ENCODE peak calls at places on chromosome 22, in six cellular contexts. One of them, this sample, is unnamed.

GRCh38 chr22:33002035-33002434 is 56.1 kb downstream of the SYN3 start:
- DNase-seq in H54: no peak
- DNase-seq in adrenal gland: no peak
- DNase-seq in IMR-90: no peak
- DNase-seq in HepG2: no peak
- DNase-seq in heart left ventricle: no peak
- DNase-seq in this sample: no peak

GRCh38 chr22:50014053-50014501 is 1.5 kb upstream of the IL17REL start:
- DNase-seq in H54: no peak
- DNase-seq in adrenal gland: no peak
- DNase-seq in IMR-90: no peak
- DNase-seq in HepG2: no peak
- DNase-seq in heart left ventricle: peak
- DNase-seq in this sample: no peak

GRCh38 chr22:49688516-49689254 is 139.0 kb downstream of the BRD1 start:
- DNase-seq in H54: no peak
- DNase-seq in adrenal gland: no peak
- DNase-seq in IMR-90: no peak
- DNase-seq in HepG2: no peak
- DNase-seq in heart left ventricle: no peak
- DNase-seq in this sample: no peak

GRCh38 chr22:24810043-24810749 is 4.2 kb downstream of the SGSM1 start:
- DNase-seq in H54: no peak
- DNase-seq in adrenal gland: peak
- DNase-seq in IMR-90: no peak
- DNase-seq in HepG2: no peak
- DNase-seq in heart left ventricle: no peak
- DNase-seq in this sample: no peak

GRCh38 chr22:19430890-19431541 is 517 bp downstream of the HIRA start:
- DNase-seq in H54: no peak
- DNase-seq in adrenal gland: peak
- DNase-seq in IMR-90: peak
- DNase-seq in HepG2: peak
- DNase-seq in heart left ventricle: peak
- DNase-seq in this sample: peak

GRCh38 chr22:32476804-32477203 is 2.2 kb downstream of the FBXO7 start:
- DNase-seq in H54: no peak
- DNase-seq in adrenal gland: no peak
- DNase-seq in IMR-90: no peak
- DNase-seq in HepG2: no peak
- DNase-seq in heart left ventricle: no peak
- DNase-seq in this sample: peak

GRCh38 chr22:32617271-32617670 is 142.7 kb downstream of the FBXO7 start:
- DNase-seq in H54: no peak
- DNase-seq in adrenal gland: no peak
- DNase-seq in IMR-90: peak
- DNase-seq in HepG2: no peak
- DNase-seq in heart left ventricle: no peak
- DNase-seq in this sample: no peak

GRCh38 chr22:18997925-18998315 is 61.8 kb upstream of the PRODH start:
- DNase-seq in H54: no peak
- DNase-seq in adrenal gland: no peak
- DNase-seq in IMR-90: no peak
- DNase-seq in HepG2: no peak
- DNase-seq in heart left ventricle: no peak
- DNase-seq in this sample: no peak

GRCh38 chr22:17475318-17476212 is 87.7 kb upstream of the SLC25A18 start:
- DNase-seq in H54: no peak
- DNase-seq in adrenal gland: no peak
- DNase-seq in IMR-90: no peak
- DNase-seq in HepG2: no peak
- DNase-seq in heart left ventricle: no peak
- DNase-seq in this sample: no peak

GRCh38 chr22:21445437-21446127 is 21.6 kb upstream of the TMEM191C start:
- DNase-seq in H54: no peak
- DNase-seq in adrenal gland: no peak
- DNase-seq in IMR-90: no peak
- DNase-seq in HepG2: no peak
- DNase-seq in heart left ventricle: no peak
- DNase-seq in this sample: no peak

GRCh38 chr22:48954781-48955311 is 872.8 kb downstream of the BRD1 start:
- DNase-seq in H54: no peak
- DNase-seq in adrenal gland: no peak
- DNase-seq in IMR-90: no peak
- DNase-seq in HepG2: no peak
- DNase-seq in heart left ventricle: no peak
- DNase-seq in this sample: no peak

GRCh38 chr22:20430101-20430640 is 7.5 kb downstream of the SCARF2 start:
- DNase-seq in H54: no peak
- DNase-seq in adrenal gland: no peak
- DNase-seq in IMR-90: no peak
- DNase-seq in HepG2: no peak
- DNase-seq in heart left ventricle: peak
- DNase-seq in this sample: no peak

GRCh38 chr22:48368975-48369525 is 1458.6 kb downstream of the BRD1 start:
- DNase-seq in H54: no peak
- DNase-seq in adrenal gland: no peak
- DNase-seq in IMR-90: no peak
- DNase-seq in HepG2: no peak
- DNase-seq in heart left ventricle: no peak
- DNase-seq in this sample: no peak

GRCh38 chr22:45511847-45512261 is 9.2 kb downstream of the FBLN1 start:
- DNase-seq in H54: no peak
- DNase-seq in adrenal gland: peak
- DNase-seq in IMR-90: peak
- DNase-seq in HepG2: no peak
- DNase-seq in heart left ventricle: peak
- DNase-seq in this sample: no peak

GRCh38 chr22:31243339-31244043 is 31.4 kb downstream of the LIMK2 start:
- DNase-seq in H54: no peak
- DNase-seq in adrenal gland: no peak
- DNase-seq in IMR-90: no peak
- DNase-seq in HepG2: no peak
- DNase-seq in heart left ventricle: no peak
- DNase-seq in this sample: no peak

GRCh38 chr22:24107668-24108067 is 73.6 kb upstream of the SUSD2 start:
- DNase-seq in H54: peak
- DNase-seq in adrenal gland: peak
- DNase-seq in IMR-90: peak
- DNase-seq in HepG2: no peak
- DNase-seq in heart left ventricle: peak
- DNase-seq in this sample: no peak

GRCh38 chr22:46082633-46083032 is 67.7 kb upstream of the PPARA start:
- DNase-seq in H54: no peak
- DNase-seq in adrenal gland: no peak
- DNase-seq in IMR-90: no peak
- DNase-seq in HepG2: no peak
- DNase-seq in heart left ventricle: no peak
- DNase-seq in this sample: no peak

GRCh38 chr22:46054878-46055158 is 77.9 kb upstream of the WNT7B start:
- DNase-seq in H54: no peak
- DNase-seq in adrenal gland: peak
- DNase-seq in IMR-90: no peak
- DNase-seq in HepG2: no peak
- DNase-seq in heart left ventricle: no peak
- DNase-seq in this sample: no peak

GRCh38 chr22:29308791-29309262 is 2.4 kb downstream of the GAS2L1 start:
- DNase-seq in H54: peak
- DNase-seq in adrenal gland: peak
- DNase-seq in IMR-90: peak
- DNase-seq in HepG2: no peak
- DNase-seq in heart left ventricle: peak
- DNase-seq in this sample: peak

GRCh38 chr22:44620841-44621382 is 81.1 kb upstream of the PRR5 start:
- DNase-seq in H54: no peak
- DNase-seq in adrenal gland: no peak
- DNase-seq in IMR-90: no peak
- DNase-seq in HepG2: no peak
- DNase-seq in heart left ventricle: peak
- DNase-seq in this sample: no peak

GRCh38 chr22:20750461-20751184 is 23.3 kb upstream of the SERPIND1 start:
- DNase-seq in H54: peak
- DNase-seq in adrenal gland: peak
- DNase-seq in IMR-90: peak
- DNase-seq in HepG2: no peak
- DNase-seq in heart left ventricle: peak
- DNase-seq in this sample: peak

GRCh38 chr22:41366323-41367014 is 15.3 kb upstream of the TEF start:
- DNase-seq in H54: no peak
- DNase-seq in adrenal gland: no peak
- DNase-seq in IMR-90: no peak
- DNase-seq in HepG2: no peak
- DNase-seq in heart left ventricle: no peak
- DNase-seq in this sample: no peak
- TF ChIP-seq POLR2A in H54: no peak
- TF ChIP-seq POLR2A in adrenal gland: no peak
- TF ChIP-seq POLR2A in IMR-90: no peak
- TF ChIP-seq POLR2A in HepG2: no peak
- TF ChIP-seq POLR2A in heart left ventricle: no peak
- TF ChIP-seq POLR2A in this sample: no peak

DNA sequence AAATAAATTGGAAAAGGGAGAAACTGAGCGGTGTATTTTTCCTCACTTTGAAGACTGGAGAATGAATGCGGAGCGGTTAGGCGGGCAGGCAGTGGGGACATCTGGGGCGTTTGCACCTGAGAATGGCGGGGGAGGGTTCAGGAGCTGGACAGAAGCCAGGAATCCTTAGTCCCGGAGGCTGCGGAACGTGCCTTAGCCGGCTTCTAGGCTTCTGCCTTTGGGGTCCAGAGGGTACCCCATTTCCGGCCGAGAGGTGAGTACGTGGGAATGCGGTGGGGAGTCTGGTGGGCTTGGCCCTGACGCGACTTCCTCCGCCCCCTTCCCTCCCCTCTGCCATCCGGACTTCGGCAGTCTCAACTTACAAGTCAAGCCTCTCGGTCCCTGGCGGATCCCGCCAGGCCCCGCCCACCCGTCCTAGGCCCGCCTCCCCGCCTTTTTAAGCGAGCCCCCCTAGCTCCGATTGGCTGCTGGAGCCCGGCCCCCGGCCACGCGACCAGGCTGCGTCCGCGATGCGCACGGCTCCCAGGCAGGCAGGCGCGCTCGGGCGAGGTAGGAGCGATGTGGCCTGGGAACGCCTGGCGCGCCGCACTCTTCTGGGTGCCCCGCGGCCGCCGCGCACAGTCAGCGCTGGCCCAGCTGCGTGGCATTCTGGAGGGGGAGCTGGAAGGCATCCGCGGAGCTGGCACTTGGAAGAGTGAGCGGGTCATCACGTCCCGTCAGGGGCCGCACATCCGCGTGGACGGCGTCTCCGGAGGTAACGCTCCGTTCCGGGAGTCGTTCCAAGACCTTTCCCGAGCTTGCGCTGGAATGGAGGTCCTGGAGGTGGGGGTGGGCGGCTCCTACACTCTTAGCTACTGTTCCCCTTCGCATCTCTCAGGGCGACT is at the start of gene GCAT:
- DNase-seq in H54: peak
- DNase-seq in adrenal gland: peak
- DNase-seq in IMR-90: peak
- DNase-seq in HepG2: peak
- DNase-seq in heart left ventricle: peak
- DNase-seq in this sample: peak
- TF ChIP-seq POLR2A in H54: peak
- TF ChIP-seq POLR2A in adrenal gland: peak
- TF ChIP-seq POLR2A in IMR-90: peak
- TF ChIP-seq POLR2A in HepG2: peak
- TF ChIP-seq POLR2A in heart left ventricle: peak
- TF ChIP-seq POLR2A in this sample: peak

GRCh38 chr22:35349704-35350538 is 31.0 kb upstream of the HMOX1 start:
- DNase-seq in H54: no peak
- DNase-seq in adrenal gland: peak
- DNase-seq in IMR-90: peak
- DNase-seq in HepG2: no peak
- DNase-seq in heart left ventricle: peak
- DNase-seq in this sample: no peak

GRCh38 chr22:35348703-35349102 is 32.2 kb upstream of the HMOX1 start:
- DNase-seq in H54: no peak
- DNase-seq in adrenal gland: no peak
- DNase-seq in IMR-90: no peak
- DNase-seq in HepG2: no peak
- DNase-seq in heart left ventricle: peak
- DNase-seq in this sample: no peak

GRCh38 chr22:35349368-35349703 is 31.6 kb upstream of the HMOX1 start:
- DNase-seq in H54: no peak
- DNase-seq in adrenal gland: no peak
- DNase-seq in IMR-90: no peak
- DNase-seq in HepG2: no peak
- DNase-seq in heart left ventricle: peak
- DNase-seq in this sample: no peak

GRCh38 chr22:35352214-35353111 is 28.4 kb upstream of the HMOX1 start:
- DNase-seq in H54: no peak
- DNase-seq in adrenal gland: peak
- DNase-seq in IMR-90: no peak
- DNase-seq in HepG2: peak
- DNase-seq in heart left ventricle: peak
- DNase-seq in this sample: peak

DNA sequence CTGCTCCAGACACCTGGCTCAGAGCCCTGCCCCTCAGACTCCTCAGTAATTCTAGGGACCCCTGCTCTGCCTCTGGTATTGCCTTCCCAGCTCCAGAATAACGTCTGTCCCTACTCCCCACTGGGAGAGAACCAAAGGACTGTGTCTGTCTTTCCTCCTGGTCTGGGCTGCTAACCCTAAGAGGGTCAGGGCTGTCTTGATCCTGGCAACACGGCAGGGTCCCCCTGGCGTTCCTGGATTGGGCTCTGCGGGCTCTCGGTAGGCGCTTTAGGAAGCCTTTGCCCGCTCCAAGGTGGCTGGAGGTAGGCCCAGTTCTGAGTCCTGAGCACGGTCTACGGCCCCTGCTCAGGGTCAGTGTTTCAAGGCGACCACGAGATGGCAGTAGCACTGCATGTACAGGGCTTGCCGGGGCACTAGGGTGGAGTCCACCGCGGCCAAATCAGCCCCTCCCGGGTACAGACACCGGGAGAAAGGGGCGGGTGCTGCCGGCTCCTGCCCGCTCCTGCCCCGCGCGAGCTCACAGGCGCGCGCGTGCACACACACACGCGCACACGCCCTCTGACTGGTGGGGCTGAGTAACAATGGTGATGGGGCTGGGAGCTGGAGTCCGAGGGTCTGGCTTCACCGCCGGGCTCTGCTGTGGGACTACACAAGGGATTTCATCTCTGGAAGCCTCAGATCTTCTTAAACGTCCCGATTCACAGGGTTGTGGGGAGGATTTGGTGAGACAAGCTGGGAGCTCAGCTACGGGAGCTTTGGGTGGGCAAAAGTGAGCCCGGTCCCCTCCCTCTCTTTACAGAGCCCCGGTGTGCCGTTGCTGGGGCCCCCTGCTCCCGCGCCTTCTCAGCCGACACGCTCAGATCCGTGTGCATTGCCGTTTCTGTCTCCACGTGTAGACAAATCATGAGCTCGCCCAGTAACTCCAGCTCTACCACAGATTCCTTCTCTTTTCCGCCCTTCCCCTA is 30.1 kb upstream of the HMOX1 start:
- DNase-seq in H54: peak
- DNase-seq in adrenal gland: peak
- DNase-seq in IMR-90: peak
- DNase-seq in HepG2: peak
- DNase-seq in heart left ventricle: peak
- DNase-seq in this sample: peak
- TF ChIP-seq POLR2A in H54: peak
- TF ChIP-seq POLR2A in adrenal gland: no peak
- TF ChIP-seq POLR2A in IMR-90: peak
- TF ChIP-seq POLR2A in HepG2: no peak
- TF ChIP-seq POLR2A in heart left ventricle: peak
- TF ChIP-seq POLR2A in this sample: no peak

GRCh38 chr22:47122441-47123000 is 360.1 kb downstream of the TBC1D22A start:
- DNase-seq in H54: no peak
- DNase-seq in adrenal gland: no peak
- DNase-seq in IMR-90: no peak
- DNase-seq in HepG2: no peak
- DNase-seq in heart left ventricle: peak
- DNase-seq in this sample: no peak
- TF ChIP-seq POLR2A in H54: no peak
- TF ChIP-seq POLR2A in adrenal gland: no peak
- TF ChIP-seq POLR2A in IMR-90: no peak
- TF ChIP-seq POLR2A in HepG2: no peak
- TF ChIP-seq POLR2A in heart left ventricle: no peak
- TF ChIP-seq POLR2A in this sample: no peak